ENCODE peak calls at places on chromosomes 6 and 20, in ten cellular contexts. Z is head of caudate nucleus; F is DMS79; Q is NCI-H69; E is HepG2; C is endodermal cell; I is mesenchymal stem cell; M is activated T-cell treated with anti-CD3 and anti-CD28 coated beads, Interleukin-2, amount 50 U/mL, for 48 hours; A is A549; D is amygdala. J is an unnamed sample.

GRCh38 chr6:11094411-11094851 is 797 bp downstream of the SMIM13 start:
- DNase-seq in Z (peak), F (no peak), Q (peak), E (peak), C (peak), I (peak), M (peak), A (peak), D (no peak), J (peak)

GRCh38 chr6:165574770-165575549 is 88.1 kb downstream of the PDE10A start:
- DNase-seq in Z (no peak), F (no peak), Q (no peak), E (no peak), C (no peak), I (no peak), M (no peak), A (peak), D (no peak), J (no peak)

GRCh38 chr6:117951783-117952182 is 44.7 kb downstream of the SLC35F1 start:
- DNase-seq in Z (no peak), F (peak), Q (peak), E (no peak), C (peak), I (no peak), M (no peak), A (no peak), D (no peak), J (peak)

GRCh38 chr20:63215101-63216040 is 560 bp downstream of the YTHDF1 start:
- DNase-seq in Z (no peak), F (no peak), Q (peak), E (peak), C (peak), I (peak), M (peak), A (peak), D (no peak), J (no peak)

GRCh38 chr6:78810146-78810545 is 57.2 kb upstream of the IRAK1BP1 start:
- DNase-seq in Z (peak), F (no peak), Q (peak), E (peak), C (peak), I (peak), M (no peak), A (peak), D (no peak), J (peak)

GRCh38 chr6:167824591-167825041 is 2.1 kb upstream of the AFDN start:
- DNase-seq in Z (peak), F (no peak), Q (peak), E (no peak), C (no peak), I (no peak), M (no peak), A (no peak), D (no peak), J (peak)

GRCh38 chr20:11041396-11041795 is 367.6 kb upstream of the JAG1 start:
- DNase-seq in Z (no peak), F (no peak), Q (no peak), E (no peak), C (no peak), I (no peak), M (no peak), A (no peak), D (no peak), J (no peak)

GRCh38 chr20:37526238-37526838 is 1.3 kb downstream of the BLCAP start:
- DNase-seq in Z (peak), F (no peak), Q (peak), E (peak), C (peak), I (peak), M (no peak), A (no peak), D (no peak), J (no peak)

GRCh38 chr6:99189823-99190721 is 159.4 kb downstream of the FAXC start:
- DNase-seq in Z (no peak), F (no peak), Q (peak), E (no peak), C (no peak), I (no peak), M (peak), A (no peak), D (no peak), J (no peak)

GRCh38 chr6:14856177-14856576 is 389.7 kb upstream of the JARID2 start:
- DNase-seq in Z (no peak), F (no peak), Q (no peak), E (no peak), C (no peak), I (no peak), M (no peak), A (no peak), D (no peak), J (no peak)

GRCh38 chr20:50837532-50838321 is 42.9 kb downstream of the BCAS4 start:
- DNase-seq in Z (no peak), F (no peak), Q (no peak), E (no peak), C (no peak), I (no peak), M (peak), A (no peak), D (no peak), J (no peak)

GRCh38 chr20:1212607-1213396 is 9.5 kb downstream of the C20orf202 start:
- DNase-seq in Z (peak), F (peak), Q (peak), E (peak), C (peak), I (peak), M (peak), A (peak), D (no peak), J (peak)

GRCh38 chr20:20412750-20413149 is 44.8 kb downstream of the INSM1 start:
- DNase-seq in Z (no peak), F (peak), Q (peak), E (no peak), C (no peak), I (no peak), M (peak), A (no peak), D (no peak), J (no peak)

GRCh38 chr20:2397091-2397490 is 16.4 kb downstream of the TGM6 start:
- DNase-seq in Z (no peak), F (no peak), Q (no peak), E (no peak), C (no peak), I (no peak), M (no peak), A (no peak), D (no peak), J (no peak)

GRCh38 chr20:58715709-58716475 is 23.3 kb downstream of the NPEPL1 start:
- DNase-seq in Z (peak), F (no peak), Q (no peak), E (no peak), C (peak), I (no peak), M (peak), A (no peak), D (no peak), J (no peak)

GRCh38 chr6:72411872-72412708 is 209.8 kb upstream of the KCNQ5 start:
- DNase-seq in Z (peak), F (peak), Q (peak), E (peak), C (peak), I (peak), M (peak), A (peak), D (peak), J (peak)

GRCh38 chr6:82458705-82459104 is 95.1 kb downstream of the TPBG start:
- DNase-seq in Z (no peak), F (no peak), Q (no peak), E (no peak), C (no peak), I (no peak), M (no peak), A (no peak), D (no peak), J (no peak)

GRCh38 chr20:36399147-36399968 is 93.2 kb downstream of the DLGAP4 start:
- DNase-seq in Z (peak), F (no peak), Q (peak), E (peak), C (peak), I (peak), M (peak), A (peak), D (no peak), J (peak)